ENCODE peak calls at places on chromosomes 16 and 17, in eight cellular contexts. Y is gastrocnemius medialis, E is heart left ventricle, N is mammary epithelial cell, P is LNCaP clone FGC, J is AG10803, G is lower leg skin, C is mucosa of descending colon. I is an unnamed sample.

GRCh38 chr17:82320140-82320840 is 2.9 kb upstream of the CD7 start:
- DNase-seq in N (no peak), G (no peak), Y (no peak), J (no peak), E (no peak), P (no peak), C (no peak), I (no peak)

GRCh38 chr17:17036520-17036998 is 5.7 kb upstream of the MPRIP start:
- DNase-seq in P (no peak), N (no peak), G (no peak), Y (peak; percentile 91), J (no peak), C (no peak), E (no peak), I (peak; percentile 67)

GRCh38 chr16:75099738-75100615 is 16.6 kb downstream of the LDHD start:
- DNase-seq in E (peak; percentile 68), G (no peak), Y (no peak), C (no peak), N (no peak), J (no peak), P (no peak), I (no peak)

GRCh38 chr17:50627782-50628601 is 6.7 kb upstream of the ABCC3 start:
- DNase-seq in C (peak; percentile 80), N (no peak), P (no peak), G (no peak), J (no peak), E (no peak), Y (no peak), I (no peak)

GRCh38 chr17:64358261-64358788 is 32.3 kb downstream of the PECAM1 start:
- DNase-seq in G (no peak), P (no peak), E (no peak), J (peak; percentile 50), N (no peak), Y (no peak), C (no peak), I (no peak)

GRCh38 chr17:81345211-81346089 is 49.8 kb upstream of the BAHCC1 start:
- DNase-seq in P (peak; percentile 74), Y (peak; percentile 92), J (peak; percentile 93), N (peak; percentile 93), G (peak; percentile 80), C (peak; percentile 93), E (peak; percentile 94), I (peak; percentile 88)

GRCh38 chr16:50224297-50224696 is 42.1 kb upstream of the ADCY7 start:
- DNase-seq in P (no peak), N (no peak), E (no peak), G (no peak), Y (no peak), J (no peak), C (no peak), I (no peak)

GRCh38 chr16:25291580-25291979 is 33.9 kb upstream of the ZKSCAN2 start:
- DNase-seq in G (no peak), N (no peak), C (no peak), E (no peak), P (no peak), J (no peak), Y (no peak), I (no peak)

GRCh38 chr17:79410681-79411080 is 200.2 kb downstream of the RBFOX3 start:
- DNase-seq in N (no peak), Y (no peak), G (no peak), C (no peak), P (no peak), E (no peak), J (no peak), I (no peak)

GRCh38 chr17:29571486-29571882 is 3.0 kb downstream of the TP53I13 start:
- DNase-seq in G (no peak), C (no peak), N (no peak), J (no peak), Y (peak; percentile 11), P (no peak), E (peak; percentile 21), I (peak; percentile 44)

GRCh38 chr17:30964878-30965277 is 6.0 kb upstream of the RNF135 start:
- DNase-seq in C (no peak), E (no peak), N (no peak), J (peak; percentile 34), P (no peak), Y (no peak), G (no peak), I (no peak)

GRCh38 chr17:49439673-49440571 is 25.2 kb upstream of the PHB1 start:
- DNase-seq in Y (no peak), G (no peak), E (no peak), J (peak; percentile 10), C (no peak), N (no peak), P (no peak), I (no peak)

GRCh38 chr17:49440581-49440980 is 25.9 kb upstream of the PHB1 start:
- DNase-seq in P (no peak), J (no peak), N (no peak), E (no peak), C (no peak), G (no peak), Y (no peak), I (no peak)

GRCh38 chr17:49438439-49438861 is 23.8 kb upstream of the PHB1 start:
- DNase-seq in E (no peak), Y (no peak), G (no peak), N (no peak), J (no peak), C (no peak), P (no peak), I (no peak)

GRCh38 chr17:49438885-49439284 is 24.2 kb upstream of the PHB1 start:
- DNase-seq in Y (no peak), N (no peak), G (no peak), P (no peak), C (no peak), J (no peak), E (no peak), I (no peak)

DNA sequence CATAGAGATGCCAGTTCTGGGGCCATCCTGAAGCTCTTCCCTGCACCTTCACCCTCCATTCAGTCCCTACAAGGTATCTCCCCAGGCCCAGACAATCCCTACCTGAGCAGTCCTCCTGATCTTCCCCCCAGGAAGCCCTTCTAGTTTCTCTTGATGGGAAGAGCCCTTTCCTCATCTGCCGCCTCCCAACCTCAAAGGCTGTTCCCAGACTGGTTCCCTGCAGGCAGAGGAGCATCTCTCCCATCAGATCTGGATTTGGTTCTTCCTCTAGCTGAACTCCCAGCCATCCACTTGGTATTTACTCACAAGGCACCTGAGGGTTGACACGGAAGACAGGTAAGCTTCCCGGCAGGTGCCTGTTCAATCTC is 24.6 kb upstream of the PHB1 start:
- DNase-seq in J (no peak), E (no peak), Y (no peak), N (no peak), G (no peak), P (no peak), C (no peak), I (no peak)
- H3K4me3 ChIP-seq in J (no peak overlapping the region), E (no peak overlapping the region), Y (no peak overlapping the region), N (no peak overlapping the region), G (no peak overlapping the region), P (no peak overlapping the region), C (no peak overlapping the region), I (no peak overlapping the region)

DNA sequence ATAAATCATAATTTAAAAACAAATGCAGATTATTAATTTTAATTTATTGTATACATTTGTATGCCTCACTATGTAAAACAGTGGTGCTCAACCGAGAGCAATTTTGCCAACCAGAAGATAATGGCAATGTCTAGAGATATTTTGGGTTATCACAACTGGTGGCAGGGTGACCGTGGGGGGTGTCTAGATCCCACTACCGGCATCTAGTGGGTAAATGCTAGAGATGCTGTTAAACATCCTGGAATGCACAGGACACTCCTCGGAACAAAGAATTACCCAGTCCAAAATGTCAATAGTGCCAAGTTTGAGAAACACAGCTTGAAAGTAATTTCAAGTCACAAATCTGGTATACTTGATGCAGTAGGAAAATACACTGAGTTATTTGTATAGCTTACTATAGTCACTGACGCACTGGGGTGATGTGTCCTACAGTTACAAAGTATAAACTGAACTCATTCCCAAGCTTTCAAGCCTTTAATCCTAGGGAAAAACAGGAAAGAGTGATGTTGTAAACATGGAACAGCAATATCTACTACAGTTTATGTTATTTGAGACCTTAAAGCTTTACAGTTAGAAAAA is 133.5 kb downstream of the BRIP1 start:
- DNase-seq in G (no peak), C (no peak), P (no peak), J (no peak), E (no peak), N (no peak), Y (no peak), I (no peak)
- TF ChIP-seq CTCF in G (no peak), C (no peak), P (no peak), J (no peak), E (no peak), N (no peak), Y (no peak), I (no peak)

DNA sequence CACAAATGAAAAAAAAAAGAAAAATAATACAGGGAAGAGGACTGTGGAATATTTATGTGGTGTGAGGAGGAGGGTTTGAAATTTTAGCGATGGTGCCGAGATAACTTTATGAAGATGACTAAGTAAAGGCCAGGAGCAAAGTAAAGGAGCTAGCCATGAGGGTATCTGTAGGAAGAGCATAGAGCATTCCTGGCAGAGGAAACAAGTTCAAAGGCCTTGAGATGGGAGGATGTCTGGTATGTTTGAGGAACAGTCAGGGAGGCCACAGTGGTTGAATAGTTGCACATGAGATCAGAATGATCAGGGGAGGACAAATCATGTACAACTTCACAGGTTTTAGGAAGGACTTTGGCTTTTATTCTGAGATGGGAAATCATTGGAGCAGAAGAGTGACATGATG is 4.2 kb downstream of the CYB5B start:
- DNase-seq in E (no peak), G (no peak), P (no peak), N (no peak), C (no peak), J (no peak), Y (no peak), I (no peak)
- H3K4me3 ChIP-seq in E (no peak overlapping the region), G (no peak overlapping the region), P (no peak overlapping the region), N (no peak overlapping the region), C (no peak overlapping the region), J (no peak overlapping the region), Y (no peak overlapping the region), I (no peak overlapping the region)

DNA sequence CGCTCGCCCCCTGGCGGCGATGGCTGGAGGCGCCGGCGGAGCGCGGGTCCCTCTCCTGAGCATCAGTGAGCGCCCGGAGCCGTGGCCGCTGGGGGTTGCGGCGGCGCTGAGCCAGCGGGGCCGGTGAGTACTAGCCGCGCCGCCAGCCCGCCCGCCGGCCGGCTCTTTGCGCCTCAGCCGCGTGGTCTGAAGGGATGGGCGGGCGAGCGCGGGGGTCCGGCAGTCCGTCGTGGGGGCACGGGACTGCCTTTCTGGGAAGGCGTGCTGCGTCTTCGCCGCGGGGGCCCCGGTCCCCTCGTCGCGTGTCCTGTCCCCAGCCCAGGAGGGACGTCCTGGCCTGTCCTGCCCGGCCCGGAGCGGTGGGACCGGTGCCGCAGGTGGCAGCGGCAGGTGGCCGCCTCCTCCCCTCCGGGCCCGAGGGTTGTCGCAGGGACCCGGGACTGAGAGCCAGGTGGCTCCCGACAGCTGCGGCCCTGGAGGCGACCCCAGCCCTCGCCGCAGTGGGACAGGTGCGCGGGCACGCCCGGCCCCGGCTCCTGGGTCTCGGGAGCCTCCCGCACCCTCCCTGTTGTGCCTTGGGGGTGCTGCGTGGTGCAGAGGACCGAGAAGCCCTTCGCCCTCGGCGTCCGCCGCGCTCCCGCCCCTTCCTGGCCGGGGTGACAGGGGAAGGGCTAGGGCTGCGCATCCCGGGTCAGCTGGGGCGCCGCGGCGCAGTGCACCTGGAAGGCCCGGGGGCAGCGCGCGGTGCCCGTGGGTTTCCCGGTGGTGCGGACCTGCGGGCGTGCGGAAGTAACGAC is at the start of gene SPECC1:
- DNase-seq in Y (peak; percentile 63), N (peak; percentile 69), G (peak; percentile 69), J (peak; percentile 38), P (no peak), C (peak; percentile 89), E (peak; percentile 85), I (peak; percentile 84)
- TF ChIP-seq CTCF in Y (peak; percentile 83), N (peak; percentile 83), G (no peak), J (peak; percentile 47), P (peak; percentile 95), C (peak; percentile 99), E (peak; percentile 100), I (peak; percentile 99)

GRCh38 chr16:28984091-28984490 is 761 bp upstream of the LAT start:
- DNase-seq in G (no peak), C (no peak), N (no peak), J (no peak), P (no peak), E (no peak), Y (no peak), I (no peak)
- H3K4me3 ChIP-seq in G (no peak overlapping the region), C (no peak overlapping the region), N (no peak overlapping the region), J (no peak overlapping the region), P (no peak overlapping the region), E (no peak overlapping the region), Y (no peak overlapping the region), I (no peak overlapping the region)